ENCODE peak calls at places on chromosomes 13 and 19, in five cellular contexts. Y, V, N, G and A are unnamed samples.

GRCh38 chr19:52120286-52120685 is 19.5 kb downstream of the ZNF616 start:
- DNase-seq in Y (no peak), V (no peak), N (no peak), G (no peak), A (no peak)

GRCh38 chr13:101139076-101139475 is 277.2 kb downstream of the NALCN start:
- DNase-seq in Y (no peak), V (no peak), N (no peak), G (no peak), A (no peak)

GRCh38 chr19:56139847-56140582 is 1.1 kb upstream of the ZNF444 start:
- DNase-seq in Y (no peak), V (no peak), N (no peak), G (peak; percentile 35), A (no peak)

GRCh38 chr13:44211286-44211685 is 162.3 kb upstream of the SERP2 start:
- DNase-seq in Y (no peak), V (no peak), N (no peak), G (no peak), A (no peak)

GRCh38 chr19:57813919-57814504 is 701 bp downstream of the ZNF552 start:
- DNase-seq in Y (no peak), V (no peak), N (no peak), G (no peak), A (no peak)

GRCh38 chr19:11555246-11555645 is 3.8 kb downstream of the ELOF1 start:
- DNase-seq in Y (no peak), V (no peak), N (no peak), G (no peak), A (no peak)

GRCh38 chr19:16038196-16038695 is 38.0 kb upstream of the TPM4 start:
- DNase-seq in Y (no peak), V (peak; percentile 58), N (no peak), G (no peak), A (no peak)

GRCh38 chr13:37306778-37307544 is 201.5 kb upstream of the CSNK1A1L start:
- DNase-seq in Y (peak; percentile 98), V (no peak), N (no peak), G (no peak), A (peak; percentile 13)

GRCh38 chr19:15116856-15117255 is 9.7 kb downstream of the SYDE1 start:
- DNase-seq in Y (no peak), V (no peak), N (no peak), G (no peak), A (no peak)

GRCh38 chr13:35925669-35926068 is 205.5 kb downstream of the DCLK1 start:
- DNase-seq in Y (peak; percentile 65), V (no peak), N (no peak), G (no peak), A (no peak)

GRCh38 chr19:50330365-50331078 is 1.3 kb upstream of the KCNC3 start:
- DNase-seq in Y (peak; percentile 1), V (peak; percentile 94), N (peak; percentile 70), G (peak; percentile 91), A (peak; percentile 92)

GRCh38 chr13:73429691-73430090 is 370.9 kb downstream of the KLF5 start:
- DNase-seq in Y (peak; percentile 33), V (no peak), N (no peak), G (no peak), A (no peak)

GRCh38 chr13:80000679-80001509 is 340.0 kb downstream of the SPRY2 start:
- DNase-seq in Y (no peak), V (no peak), N (no peak), G (no peak), A (no peak)

GRCh38 chr13:23628250-23628649 is 58.0 kb downstream of the TNFRSF19 start:
- DNase-seq in Y (no peak), V (no peak), N (no peak), G (no peak), A (no peak)

GRCh38 chr13:76904507-76904906 is 18.3 kb upstream of the KCTD12 start:
- DNase-seq in Y (no peak), V (no peak), N (no peak), G (no peak), A (no peak)

GRCh38 chr19:18424122-18424889 is 5.1 kb downstream of the SSBP4 start:
- DNase-seq in Y (no peak), V (no peak), N (no peak), G (no peak), A (no peak)

GRCh38 chr19:31519216-31519615 is 170.0 kb upstream of the TSHZ3 start:
- DNase-seq in Y (no peak), V (peak; percentile 26), N (no peak), G (no peak), A (no peak)

GRCh38 chr19:10499550-10500246 is 3.5 kb downstream of the KEAP1 start:
- DNase-seq in Y (no peak), V (no peak), N (no peak), G (no peak), A (no peak)

GRCh38 chr13:50915562-50915961 is 6.0 kb downstream of the RNASEH2B start:
- DNase-seq in Y (no peak), V (no peak), N (no peak), G (no peak), A (no peak)

GRCh38 chr19:30046522-30046921 is 104.5 kb downstream of the URI1 start:
- DNase-seq in Y (peak; percentile 1), V (no peak), N (no peak), G (no peak), A (no peak)

GRCh38 chr13:55302568-55302967 is 1838.2 kb upstream of the PRR20A start:
- DNase-seq in Y (no peak), V (no peak), N (no peak), G (no peak), A (no peak)

GRCh38 chr13:55307909-55308308 is 1832.8 kb upstream of the PRR20A start:
- DNase-seq in Y (no peak), V (no peak), N (no peak), G (no peak), A (no peak)
- TF ChIP-seq POLR2A in Y (no peak), V (no peak), N (no peak), G (no peak), A (no peak)

GRCh38 chr19:5893296-5893903 is 10.2 kb downstream of the NDUFA11 start:
- DNase-seq in Y (no peak), V (no peak), N (no peak), G (no peak), A (no peak)

GRCh38 chr19:5893907-5894703 is 9.5 kb downstream of the NDUFA11 start:
- DNase-seq in Y (no peak), V (no peak), N (no peak), G (no peak), A (no peak)

GRCh38 chr19:5891572-5891937 is 12.0 kb downstream of the NDUFA11 start:
- DNase-seq in Y (no peak), V (no peak), N (no peak), G (no peak), A (no peak)

GRCh38 chr19:5892772-5893275 is 10.8 kb downstream of the NDUFA11 start:
- DNase-seq in Y (no peak), V (no peak), N (no peak), G (no peak), A (no peak)

GRCh38 chr19:5891938-5892771 is 11.4 kb downstream of the NDUFA11 start:
- DNase-seq in Y (peak; percentile 35), V (no peak), N (no peak), G (peak; percentile 62), A (no peak)
- TF ChIP-seq POLR2A in Y (no peak), V (no peak), N (peak; percentile 56), G (no peak), A (no peak)

DNA sequence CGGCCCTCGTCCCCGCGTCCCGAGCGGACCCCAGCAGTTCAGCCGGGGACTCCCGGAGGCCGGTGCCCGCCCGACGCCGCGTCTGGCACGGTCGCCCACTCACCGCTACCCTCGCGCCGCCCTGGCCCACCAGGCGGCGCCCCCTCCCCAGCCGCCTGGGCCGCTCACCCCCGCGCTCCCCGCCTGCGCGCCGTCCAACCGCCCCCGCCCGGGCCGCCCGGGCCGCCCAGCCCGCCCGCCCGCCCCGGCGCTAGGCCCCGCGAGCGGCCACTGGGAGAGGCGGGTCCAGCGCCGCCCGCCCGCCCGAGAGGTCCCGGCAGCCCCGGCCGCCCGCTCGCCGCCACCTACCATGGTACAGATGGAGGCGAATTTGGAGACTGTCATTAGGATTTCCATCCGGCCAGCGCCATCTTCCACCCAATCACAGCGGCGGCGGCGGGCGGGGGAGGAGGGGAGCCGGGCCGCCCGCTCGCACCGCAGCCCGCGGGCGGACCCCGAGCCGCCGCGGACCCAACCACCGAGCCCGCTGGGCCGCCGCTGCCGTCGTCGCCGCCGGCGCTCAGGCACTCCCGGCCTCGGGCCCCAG is at the start of gene USP12:
- DNase-seq in Y (peak; percentile 22), V (no peak), N (no peak), G (no peak), A (no peak)
- TF ChIP-seq POLR2A in Y (peak; percentile 73), V (no peak), N (no peak), G (no peak), A (peak; percentile 82)

GRCh38 chr19:24033308-24033961 is 53.6 kb upstream of the ZNF254 start:
- DNase-seq in Y (peak; percentile 91), V (peak; percentile 97), N (peak; percentile 70), G (peak; percentile 93), A (peak; percentile 95)
- TF ChIP-seq POLR2A in Y (peak; percentile 86), V (no peak), N (peak; percentile 92), G (peak; percentile 78), A (peak; percentile 59)

DNA sequence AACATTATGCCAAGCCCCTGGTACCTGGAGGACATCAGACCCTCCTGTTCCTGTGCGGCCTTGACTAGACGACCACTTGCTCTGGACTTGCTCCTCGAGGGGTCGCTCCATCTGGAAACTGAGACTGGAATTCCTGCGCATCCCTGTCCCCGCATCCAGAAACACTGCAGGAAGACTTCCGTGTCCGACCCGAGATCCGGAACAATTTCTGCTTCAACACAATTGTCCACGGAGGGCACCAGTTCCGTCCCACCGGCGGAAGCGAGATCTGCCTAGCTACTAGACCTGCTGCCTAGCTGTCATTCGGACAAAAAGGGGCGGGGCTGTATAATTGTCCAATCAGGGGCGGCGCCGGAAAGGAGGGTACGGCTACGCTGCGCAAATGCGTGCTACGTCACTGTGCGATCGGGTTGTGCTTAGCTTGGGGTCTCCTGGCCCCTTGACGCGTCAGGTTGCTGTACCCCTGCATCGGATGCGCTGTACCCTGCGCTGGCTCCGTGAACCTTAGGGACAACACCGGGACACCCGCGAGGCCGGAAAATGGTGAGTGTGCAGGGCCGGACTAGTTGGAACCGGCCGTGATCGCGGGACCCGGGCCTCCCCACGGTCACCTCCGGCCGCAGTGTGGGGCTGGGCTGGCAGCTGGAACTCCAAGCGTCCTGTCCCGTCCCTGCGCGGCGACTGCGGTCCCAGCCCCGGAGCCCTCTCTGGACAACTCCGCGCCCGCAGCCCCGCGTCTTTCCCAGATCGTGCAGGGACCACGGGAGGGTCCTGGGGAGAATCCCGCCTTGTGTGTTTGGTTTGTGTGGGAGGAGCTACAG is at the start of the genes ZNF490 and ZNF791:
- DNase-seq in Y (peak; percentile 97), V (peak; percentile 100), N (peak; percentile 85), G (peak; percentile 99), A (peak; percentile 97)
- TF ChIP-seq POLR2A in Y (peak; percentile 73), V (peak; percentile 78), N (peak; percentile 91), G (peak; percentile 79), A (peak; percentile 76)

GRCh38 chr19:48636859-48637448 is at the start of gene DBP:
- DNase-seq in Y (no peak), V (peak; percentile 94), N (no peak), G (peak; percentile 65), A (no peak)

GRCh38 chr19:48638831-48639381 is 1.7 kb upstream of the DBP start:
- DNase-seq in Y (no peak), V (no peak), N (no peak), G (peak; percentile 23), A (no peak)

GRCh38 chr19:48637948-48638830 is 1.0 kb upstream of the DBP start:
- DNase-seq in Y (peak; percentile 96), V (peak; percentile 95), N (peak; percentile 82), G (peak; percentile 91), A (no peak)

GRCh38 chr19:48635966-48636858 is 967 bp downstream of the DBP start:
- DNase-seq in Y (no peak), V (peak; percentile 94), N (no peak), G (peak; percentile 63), A (no peak)

GRCh38 chr19:48637449-48637947 is 319 bp upstream of the DBP start:
- DNase-seq in Y (peak; percentile 99), V (peak; percentile 100), N (peak; percentile 97), G (peak; percentile 99), A (peak; percentile 81)
- TF ChIP-seq POLR2A in Y (no peak), V (no peak), N (no peak), G (no peak), A (no peak)